ENCODE peak calls at places on chromosomes 7 and 10, in eight cellular contexts. U, V, R, X, P, M, Q and E are unnamed samples.

GRCh38 chr7:16847381-16847860 is 34.4 kb downstream of the AGR3 start:
- DNase-seq in X (no peak), P (no peak), M (no peak), Q (no peak), R (no peak), V (no peak), U (no peak), E (no peak)

GRCh38 chr7:142355328-142355727 is 97.5 kb upstream of the PRSS58 start:
- DNase-seq in R (no peak), V (no peak), P (no peak), M (no peak), X (no peak), U (no peak), Q (no peak), E (no peak)

GRCh38 chr10:68517188-68517587 is 10.1 kb downstream of the SLC25A16 start:
- DNase-seq in R (no peak), M (no peak), Q (peak; percentile 5), P (no peak), V (no peak), U (no peak), X (no peak), E (no peak)

GRCh38 chr7:93558705-93559614 is 15.6 kb downstream of the CALCR start:
- DNase-seq in P (no peak), V (no peak), U (no peak), X (no peak), R (no peak), Q (no peak), M (no peak), E (no peak)

GRCh38 chr7:8305104-8305503 is 43.1 kb upstream of the ICA1 start:
- DNase-seq in Q (no peak), R (no peak), X (no peak), P (no peak), V (no peak), U (no peak), M (no peak), E (no peak)

GRCh38 chr10:102731222-102731800 is 12.4 kb upstream of the WBP1L start:
- DNase-seq in M (no peak), P (no peak), X (no peak), V (no peak), R (no peak), Q (no peak), U (no peak), E (no peak)

GRCh38 chr10:33968983-33969382 is 634.5 kb upstream of the NRP1 start:
- DNase-seq in R (no peak), M (no peak), P (no peak), V (no peak), X (no peak), U (no peak), Q (no peak), E (no peak)

GRCh38 chr10:76738991-76739390 is 898.6 kb downstream of the KCNMA1 start:
- DNase-seq in V (no peak), M (no peak), P (no peak), R (no peak), Q (no peak), X (no peak), U (no peak), E (no peak)

GRCh38 chr10:6255548-6256061 is 52.9 kb downstream of the PFKFB3 start:
- DNase-seq in P (no peak), V (no peak), R (no peak), X (no peak), M (no peak), Q (no peak), U (no peak), E (no peak)

GRCh38 chr7:21942955-21943354 is 2.7 kb downstream of the CDCA7L start:
- DNase-seq in X (no peak), U (no peak), Q (no peak), P (no peak), V (no peak), R (no peak), M (no peak), E (no peak)

GRCh38 chr10:50585921-50586739 is 37.6 kb downstream of the SGMS1 start:
- DNase-seq in P (no peak), M (no peak), Q (peak; percentile 82), X (peak; percentile 11), U (no peak), R (no peak), V (no peak), E (no peak)

GRCh38 chr7:41754046-41754445 is 51.2 kb upstream of the INHBA start:
- DNase-seq in Q (no peak), R (no peak), U (no peak), M (no peak), P (no peak), X (no peak), V (no peak), E (no peak)

GRCh38 chr10:86945361-86946214 is 11.8 kb downstream of the MMRN2 start:
- DNase-seq in X (no peak), M (no peak), P (peak; percentile 61), U (no peak), R (no peak), Q (no peak), V (peak; percentile 69), E (no peak)

GRCh38 chr7:71132521-71133231 is 732 bp downstream of the GALNT17 start:
- DNase-seq in X (no peak), R (peak; percentile 77), M (no peak), P (no peak), V (no peak), U (no peak), Q (no peak), E (no peak)

GRCh38 chr10:6465437-6465836 is 114.6 kb downstream of the PRKCQ start:
- DNase-seq in R (no peak), P (no peak), U (no peak), Q (no peak), V (no peak), M (no peak), X (no peak), E (no peak)

GRCh38 chr10:86553213-86553612 is 31.6 kb upstream of the WAPL start:
- DNase-seq in M (peak; percentile 33), Q (no peak), U (no peak), R (no peak), X (no peak), V (no peak), P (no peak), E (no peak)

GRCh38 chr10:32582946-32583345 is 137.0 kb downstream of the CCDC7 start:
- DNase-seq in U (no peak), M (no peak), Q (peak; percentile 1), P (no peak), R (no peak), V (no peak), X (no peak), E (no peak)

GRCh38 chr10:79189853-79190435 is 121.2 kb downstream of the ZMIZ1 start:
- DNase-seq in M (no peak), V (no peak), Q (no peak), X (no peak), P (no peak), R (no peak), U (no peak), E (no peak)

GRCh38 chr7:158111556-158111880 is 476.1 kb downstream of the PTPRN2 start:
- DNase-seq in P (peak; percentile 16), R (peak; percentile 23), U (no peak), X (no peak), V (no peak), M (no peak), Q (no peak), E (no peak)

GRCh38 chr7:158110661-158111555 is 476.7 kb downstream of the PTPRN2 start:
- DNase-seq in X (no peak), V (no peak), Q (no peak), U (no peak), P (peak; percentile 46), R (peak; percentile 51), M (no peak), E (no peak)

GRCh38 chr7:158112571-158113320 is 474.9 kb downstream of the PTPRN2 start:
- DNase-seq in Q (no peak), U (no peak), V (no peak), M (no peak), P (peak; percentile 16), R (peak; percentile 53), X (no peak), E (no peak)

GRCh38 chr7:158113321-158114025 is 474.1 kb downstream of the PTPRN2 start:
- DNase-seq in R (peak; percentile 64), U (no peak), X (no peak), P (peak; percentile 16), M (no peak), V (no peak), Q (no peak), E (no peak)

DNA sequence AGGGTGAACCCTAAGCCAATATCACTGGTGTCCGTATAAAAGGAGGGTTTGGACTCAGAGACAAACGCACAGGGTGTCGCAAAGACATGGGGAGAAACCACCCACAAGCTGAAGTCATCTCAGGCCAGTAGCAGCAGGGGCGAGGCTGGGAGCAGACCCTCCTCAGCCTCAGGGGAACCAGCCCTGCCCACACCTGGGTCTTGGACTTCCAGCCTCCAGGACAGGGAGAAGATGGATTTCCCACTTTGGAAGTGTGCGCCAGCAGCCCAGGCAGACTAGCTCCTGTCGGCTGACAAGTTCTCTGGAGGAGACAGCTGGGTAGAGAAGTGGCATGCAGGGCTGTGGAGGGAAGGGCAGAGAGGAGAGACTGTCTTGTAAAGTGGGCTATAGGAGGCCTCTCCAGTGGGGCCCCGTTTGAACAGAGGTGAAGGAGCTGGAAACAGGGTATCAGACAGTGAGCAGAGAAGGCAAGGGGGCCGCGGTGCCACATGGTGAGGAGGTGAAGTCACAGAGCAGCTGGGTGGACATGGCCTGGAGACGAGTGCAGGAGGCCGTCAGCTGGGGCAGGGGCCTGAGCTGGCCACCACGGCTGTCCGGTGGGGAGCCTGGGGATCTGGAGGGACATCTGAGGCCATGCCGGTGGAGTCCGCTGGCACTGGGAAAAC is 475.6 kb downstream of the PTPRN2 start:
- DNase-seq in R (peak; percentile 64), U (no peak), Q (no peak), M (no peak), P (peak; percentile 40), X (no peak), V (no peak), E (no peak)
- H3K9me3 ChIP-seq in R (peaks cover 15% of the 10 kb centered on the region), U (no peaks in the 10 kb centered on the region), Q (peaks cover 1% of the 10 kb centered on the region), M (peaks cover 28% of the 10 kb centered on the region), P (peaks cover 14% of the 10 kb centered on the region), X (peaks cover 22% of the 10 kb centered on the region), V (peaks cover 20% of the 10 kb centered on the region), E (peaks cover 4% of the 10 kb centered on the region)

DNA sequence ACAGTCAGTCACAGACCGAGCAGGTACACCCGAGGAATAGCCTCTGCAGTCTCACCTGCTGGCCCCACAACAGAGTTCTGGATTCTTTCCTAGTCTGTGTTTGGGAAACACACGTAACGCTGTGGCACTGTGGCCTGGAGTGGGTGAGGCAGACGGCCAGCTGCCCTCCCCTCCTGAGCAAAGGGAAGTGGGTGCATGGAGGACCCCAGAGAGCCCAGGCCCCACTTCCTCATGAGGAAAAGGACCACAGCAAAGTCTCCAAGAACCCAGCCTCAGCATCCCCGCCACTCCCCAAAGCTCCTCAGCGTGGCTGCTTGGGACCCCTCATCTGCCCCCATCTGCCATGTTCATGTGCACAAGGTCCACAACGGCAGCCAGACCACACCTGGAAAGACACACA is 530.2 kb downstream of the PTPRN2 start:
- DNase-seq in R (peak; percentile 38), Q (no peak), U (no peak), X (no peak), V (peak; percentile 13), P (no peak), M (no peak), E (no peak)
- H3K9me3 ChIP-seq in R (no peaks in the 10 kb centered on the region), Q (no peaks in the 10 kb centered on the region), U (no peaks in the 10 kb centered on the region), X (peaks cover 15% of the 10 kb centered on the region), V (no peaks in the 10 kb centered on the region), P (no peaks in the 10 kb centered on the region), M (peaks cover 14% of the 10 kb centered on the region), E (no peaks in the 10 kb centered on the region)

GRCh38 chr7:53281312-53281711 is 245.9 kb downstream of the POM121L12 start:
- DNase-seq in P (no peak), R (no peak), M (no peak), V (no peak), X (no peak), U (no peak), Q (no peak), E (no peak)
- H3K9me3 ChIP-seq in P (no peaks in the 10 kb centered on the region), R (no peaks in the 10 kb centered on the region), M (no peaks in the 10 kb centered on the region), V (no peaks in the 10 kb centered on the region), X (no peaks in the 10 kb centered on the region), U (no peaks in the 10 kb centered on the region), Q (no peaks in the 10 kb centered on the region), E (no peaks in the 10 kb centered on the region)

GRCh38 chr10:108003576-108003975 is 839.1 kb upstream of the SORCS1 start:
- DNase-seq in Q (no peak), U (no peak), V (no peak), X (no peak), M (no peak), P (no peak), R (no peak), E (no peak)
- H3K9me3 ChIP-seq in Q (no peaks in the 10 kb centered on the region), U (no peaks in the 10 kb centered on the region), V (no peaks in the 10 kb centered on the region), X (peaks cover 6% of the 10 kb centered on the region), M (no peaks in the 10 kb centered on the region), P (no peaks in the 10 kb centered on the region), R (no peaks in the 10 kb centered on the region), E (no peaks in the 10 kb centered on the region)